ENCODE peak calls at places on chromosomes 3 and 15, in four cellular contexts. C is activated effector memory CD4-positive, alpha-beta T cell treated with Interleukin-2 at 50 U/mL for 16 hours; K is bronchial epithelial cell; S is HepG2. B is an unnamed sample.

GRCh38 chr3:58271901-58272501 is 34.0 kb upstream of the RPP14 start:
- DNase-seq in C (no peak), K (peak; percentile 76), S (no peak), B (no peak)

GRCh38 chr3:63948995-63949394 is 36.8 kb upstream of the SCAANT1 start:
- DNase-seq in K (peak; percentile 25), S (no peak), C (no peak), B (no peak)

GRCh38 chr3:13687409-13687989 is 138.6 kb downstream of the FBLN2 start:
- DNase-seq in C (no peak), S (no peak), K (no peak), B (no peak)

GRCh38 chr3:120615863-120616599 is 19.9 kb downstream of the NDUFB4 start:
- DNase-seq in K (peak; percentile 9), S (no peak), C (no peak), B (no peak)

GRCh38 chr3:110687138-110687537 is 384.5 kb upstream of the NECTIN3 start:
- DNase-seq in S (no peak), K (peak; percentile 38), C (no peak), B (no peak)

GRCh38 chr3:14770591-14770990 is 48.2 kb upstream of the FGD5 start:
- DNase-seq in S (no peak), K (no peak), C (no peak), B (no peak)

GRCh38 chr15:84810073-84810840 is 6.9 kb upstream of the ALPK3 start:
- DNase-seq in K (peak; percentile 26), S (no peak), C (no peak), B (no peak)

GRCh38 chr3:112013058-112013783 is 14.5 kb downstream of the TAGLN3 start:
- DNase-seq in C (peak; percentile 36), S (peak; percentile 49), K (peak; percentile 68), B (no peak)

GRCh38 chr15:79474252-79474651 is 42.1 kb downstream of the MINAR1 start:
- DNase-seq in S (no peak), K (peak; percentile 41), C (no peak), B (no peak)

GRCh38 chr3:19946291-19946831 is 536 bp upstream of the RAB5A start:
- DNase-seq in S (no peak), C (no peak), K (no peak), B (no peak)

GRCh38 chr3:39485547-39485946 is 18.1 kb downstream of the MOBP start:
- DNase-seq in K (no peak), C (no peak), S (no peak), B (no peak)

GRCh38 chr15:82699726-82700125 is 9.9 kb downstream of the AP3B2 start:
- DNase-seq in K (no peak), C (no peak), S (no peak), B (no peak)

GRCh38 chr3:43246956-43247355 is 39.4 kb upstream of the SNRK start:
- DNase-seq in K (no peak), S (no peak), C (no peak), B (no peak)

GRCh38 chr3:53483821-53484220 is 10.6 kb upstream of the CACNA1D start:
- DNase-seq in K (no peak), C (no peak), S (no peak), B (no peak)

GRCh38 chr15:74060251-74060650 is 22.1 kb downstream of the GOLGA6A start:
- DNase-seq in C (no peak), K (no peak), S (no peak), B (no peak)

GRCh38 chr3:38099518-38099917 is 37.4 kb downstream of the ACAA1 start:
- DNase-seq in K (no peak), S (no peak), C (no peak), B (no peak)

GRCh38 chr15:63699391-63699790 is 102.2 kb downstream of the FBXL22 start:
- DNase-seq in K (no peak), S (no peak), C (no peak), B (no peak)

GRCh38 chr3:71428841-71429609 is 154.5 kb downstream of the FOXP1 start:
- DNase-seq in C (no peak), S (no peak), K (peak; percentile 95), B (no peak)